ENCODE peak calls at places on chromosome 17, in eight cellular contexts. X is ascending aorta, E is non-pigmented ciliary epithelial cell, S is T-helper 2 cell, K is AG09319, I is colonic mucosa, B is RPMI7951, D is NCI-H1092 treated with DMSO at 0.1 percent for 48 hours. O is an unnamed sample.

GRCh38 chr17:35087731-35088646 is 24.5 kb upstream of the RFFL start:
- DNase-seq in X (peak; percentile 78), E (no peak), S (peak; percentile 63), K (no peak), I (peak; percentile 83), B (peak; percentile 68), D (no peak), O (no peak)

GRCh38 chr17:67258836-67259468 is 14.0 kb upstream of the HELZ start:
- DNase-seq in X (peak; percentile 65), E (no peak), S (peak; percentile 72), K (no peak), I (no peak), B (no peak), D (no peak), O (no peak)

GRCh38 chr17:7880076-7880868 is 8.3 kb upstream of the CHD3 start:
- DNase-seq in X (no peak), E (no peak), S (peak; percentile 22), K (no peak), I (no peak), B (no peak), D (no peak), O (no peak)

GRCh38 chr17:43645765-43646481 is 15.8 kb downstream of the MEOX1 start:
- DNase-seq in X (peak; percentile 82), E (no peak), S (no peak), K (no peak), I (peak; percentile 36), B (peak; percentile 14), D (no peak), O (peak; percentile 4)

GRCh38 chr17:59830007-59830630 is 62.6 kb downstream of the TUBD1 start:
- DNase-seq in X (no peak), E (no peak), S (peak; percentile 75), K (no peak), I (peak; percentile 34), B (peak; percentile 82), D (no peak), O (no peak)

GRCh38 chr17:44956076-44956475 is 8.5 kb upstream of the KIF18B start:
- DNase-seq in X (no peak), E (no peak), S (no peak), K (no peak), I (no peak), B (no peak), D (no peak), O (no peak)

GRCh38 chr17:57501016-57501415 is 244.1 kb downstream of the CCDC182 start:
- DNase-seq in X (no peak), E (no peak), S (no peak), K (no peak), I (no peak), B (no peak), D (no peak), O (no peak)

GRCh38 chr17:9052921-9053320 is 31.6 kb downstream of the NTN1 start:
- DNase-seq in X (no peak), E (no peak), S (no peak), K (no peak), I (peak; percentile 31), B (no peak), D (no peak), O (no peak)

O was measured in retinal pigment epithelial cell.